ENCODE peak calls at places on chromosomes 13 and 19, in seven cellular contexts. C, U, E, G, Q, D and W are unnamed samples.
A peak's percentile ranks its signal among the peaks of the same experiment; 100 is the strongest.

GRCh38 chr13:27008733-27009132 is 162.9 kb downstream of the USP12 start:
- DNase-seq in C (no peak), U (no peak), E (no peak), G (no peak), Q (no peak), D (no peak), W (no peak)

GRCh38 chr13:45292176-45292575 is 48.8 kb downstream of the TPT1 start:
- DNase-seq in C (no peak), U (no peak), E (no peak), G (no peak), Q (no peak), D (no peak), W (peak; percentile 61)

GRCh38 chr19:30781047-30781446 is 408.9 kb downstream of the ZNF536 start:
- DNase-seq in C (no peak), U (no peak), E (no peak), G (no peak), Q (no peak), D (no peak), W (no peak)

GRCh38 chr19:56111601-56112312 is 9.3 kb downstream of the ZNF787 start:
- DNase-seq in C (no peak), U (peak; percentile 44), E (peak; percentile 65), G (no peak), Q (peak; percentile 22), D (no peak), W (no peak)

GRCh38 chr13:48532146-48532472 is 771 bp downstream of the RCBTB2 start:
- DNase-seq in C (no peak), U (no peak), E (no peak), G (no peak), Q (no peak), D (peak; percentile 13), W (no peak)

GRCh38 chr19:35495107-35496064 is 5.1 kb upstream of the KRTDAP start:
- DNase-seq in C (peak; percentile 60), U (peak; percentile 65), E (peak; percentile 65), G (peak; percentile 78), Q (peak; percentile 56), D (peak; percentile 68), W (peak; percentile 72)

GRCh38 chr19:18208098-18208951 is 4.5 kb upstream of the RAB3A start:
- DNase-seq in C (no peak), U (peak; percentile 54), E (no peak), G (peak; percentile 57), Q (peak; percentile 37), D (peak; percentile 74), W (peak; percentile 42)

GRCh38 chr13:51519839-51520238 is 64.4 kb upstream of the WDFY2 start:
- DNase-seq in C (no peak), U (no peak), E (no peak), G (no peak), Q (no peak), D (no peak), W (peak; percentile 90)

GRCh38 chr19:55618426-55618825 is 5.9 kb downstream of the ZNF784 start:
- DNase-seq in C (no peak), U (no peak), E (no peak), G (no peak), Q (no peak), D (no peak), W (no peak)

GRCh38 chr13:104641309-104641708 is 1575.1 kb upstream of the SLC10A2 start:
- DNase-seq in C (no peak), U (no peak), E (no peak), G (no peak), Q (no peak), D (no peak), W (peak; percentile 4)

GRCh38 chr19:34276614-34277013 is 22.3 kb downstream of the GARRE1 start:
- DNase-seq in C (no peak), U (no peak), E (no peak), G (no peak), Q (no peak), D (no peak), W (no peak)

GRCh38 chr13:85798999-85799646 is at the start of gene SLITRK6:
- DNase-seq in C (no peak), U (no peak), E (no peak), G (peak; percentile 5), Q (no peak), D (no peak), W (peak; percentile 90)

GRCh38 chr19:32878988-32879387 is 9.4 kb upstream of the SLC7A9 start:
- DNase-seq in C (no peak), U (no peak), E (no peak), G (no peak), Q (no peak), D (no peak), W (no peak)

GRCh38 chr13:49610176-49610575 is 18.1 kb upstream of the ARL11 start:
- DNase-seq in C (no peak), U (no peak), E (no peak), G (no peak), Q (no peak), D (no peak), W (no peak)

GRCh38 chr19:15436012-15436825 is 13.5 kb downstream of the WIZ start:
- DNase-seq in C (no peak), U (no peak), E (no peak), G (no peak), Q (no peak), D (no peak), W (no peak)

GRCh38 chr19:52638601-52639000 is 446 bp upstream of the ZNF83 start:
- DNase-seq in C (no peak), U (peak; percentile 17), E (no peak), G (peak; percentile 48), Q (no peak), D (peak; percentile 23), W (no peak)

GRCh38 chr19:16327911-16328823 is 3.5 kb downstream of the KLF2 start:
- DNase-seq in C (no peak), U (peak; percentile 56), E (peak; percentile 47), G (no peak), Q (no peak), D (no peak), W (peak; percentile 92)

GRCh38 chr13:28637714-28638355 is 21.1 kb upstream of the POMP start:
- DNase-seq in C (no peak), U (no peak), E (peak; percentile 39), G (no peak), Q (no peak), D (no peak), W (no peak)

GRCh38 chr19:30719189-30719990 is 347.2 kb downstream of the ZNF536 start:
- DNase-seq in C (peak; percentile 22), U (peak; percentile 84), E (no peak), G (no peak), Q (no peak), D (peak; percentile 48), W (no peak)

GRCh38 chr13:31951215-31951678 is 80.3 kb upstream of the FRY start:
- DNase-seq in C (no peak), U (peak; percentile 59), E (peak; percentile 79), G (no peak), Q (no peak), D (no peak), W (peak; percentile 51)

GRCh38 chr13:31846984-31847752 is 107.8 kb downstream of the RXFP2 start:
- DNase-seq in C (no peak), U (no peak), E (no peak), G (no peak), Q (no peak), D (no peak), W (peak; percentile 9)

GRCh38 chr19:46977548-46977947 is 42.1 kb upstream of the NPAS1 start:
- DNase-seq in C (no peak), U (no peak), E (no peak), G (no peak), Q (no peak), D (no peak), W (no peak)

GRCh38 chr13:62387642-62388041 is 972.0 kb upstream of the PCDH20 start:
- DNase-seq in C (no peak), U (no peak), E (no peak), G (no peak), Q (no peak), D (no peak), W (peak; percentile 18)
- TF ChIP-seq CTCF in C (peak; percentile 70), U (no peak), E (no peak), G (no peak), Q (no peak), D (no peak), W (peak; percentile 21)

GRCh38 chr19:41957838-41958366 is 1.2 kb downstream of the RABAC1 start:
- DNase-seq in C (peak; percentile 54), U (peak; percentile 54), E (no peak), G (peak; percentile 87), Q (no peak), D (peak; percentile 83), W (peak; percentile 93)

GRCh38 chr19:41960973-41961372 is 1.9 kb upstream of the RABAC1 start:
- DNase-seq in C (no peak), U (no peak), E (no peak), G (no peak), Q (no peak), D (no peak), W (no peak)

GRCh38 chr19:41957161-41957837 is 1.8 kb downstream of the RABAC1 start:
- DNase-seq in C (no peak), U (no peak), E (no peak), G (no peak), Q (no peak), D (no peak), W (no peak)

GRCh38 chr19:41958367-41959055 is 610 bp downstream of the RABAC1 start:
- DNase-seq in C (peak; percentile 65), U (peak; percentile 86), E (peak; percentile 81), G (peak; percentile 92), Q (peak; percentile 66), D (peak; percentile 95), W (peak; percentile 82)

GRCh38 chr19:41959056-41960053 is at the start of gene RABAC1:
- DNase-seq in C (peak; percentile 85), U (peak; percentile 88), E (peak; percentile 90), G (peak; percentile 93), Q (peak; percentile 80), D (peak; percentile 97), W (peak; percentile 89)
- TF ChIP-seq CTCF in C (peak; percentile 42), U (no peak), E (peak; percentile 62), G (no peak), Q (no peak), D (no peak), W (peak; percentile 19)

GRCh38 chr13:75633285-75633684 is 2.8 kb upstream of the LMO7 start:
- DNase-seq in C (no peak), U (no peak), E (no peak), G (no peak), Q (no peak), D (no peak), W (no peak)

GRCh38 chr13:75636339-75637095 is 387 bp downstream of the LMO7 start:
- DNase-seq in C (no peak), U (peak; percentile 15), E (peak; percentile 84), G (peak; percentile 64), Q (peak; percentile 25), D (peak; percentile 57), W (peak; percentile 24)

GRCh38 chr13:75637101-75637774 is 1.1 kb downstream of the LMO7 start:
- DNase-seq in C (no peak), U (no peak), E (no peak), G (peak; percentile 10), Q (no peak), D (peak; percentile 34), W (no peak)

GRCh38 chr13:75635101-75635620 is 969 bp upstream of the LMO7 start:
- DNase-seq in C (no peak), U (no peak), E (no peak), G (no peak), Q (no peak), D (no peak), W (no peak)

GRCh38 chr13:75635621-75636338 is at the start of gene LMO7:
- DNase-seq in C (peak; percentile 31), U (peak; percentile 61), E (no peak), G (peak; percentile 88), Q (peak; percentile 11), D (peak; percentile 85), W (peak; percentile 49)
- TF ChIP-seq CTCF in C (no peak), U (no peak), E (no peak), G (no peak), Q (no peak), D (no peak), W (no peak)

GRCh38 chr19:9958451-9958850 is 22.1 kb upstream of the OLFM2 start:
- DNase-seq in C (no peak), U (no peak), E (no peak), G (no peak), Q (no peak), D (no peak), W (peak; percentile 39)
- TF ChIP-seq CTCF in C (no peak), U (no peak), E (no peak), G (no peak), Q (no peak), D (no peak), W (no peak)